ENCODE peak calls at places on chromosomes 16 and 17, in four cellular contexts. Y, V, N and J are unnamed samples.

GRCh38 chr16:78563905-78564304 is 464.5 kb downstream of the WWOX start:
- DNase-seq in V (no peak), Y (no peak), N (no peak), J (no peak)

GRCh38 chr17:80961516-80961915 is 30.1 kb upstream of the CHMP6 start:
- DNase-seq in N (no peak), V (no peak), Y (no peak), J (no peak)

GRCh38 chr17:46978489-46979022 is 497 bp downstream of the RPRML start:
- DNase-seq in N (no peak), V (no peak), Y (no peak), J (peak)

GRCh38 chr17:75774471-75774987 is 9.5 kb upstream of the GALK1 start:
- DNase-seq in V (no peak), Y (no peak), N (no peak), J (no peak)

GRCh38 chr17:19905514-19905913 is 37.8 kb upstream of the ULK2 start:
- DNase-seq in V (no peak), N (no peak), Y (no peak), J (no peak)

GRCh38 chr17:9880582-9880999 is 24.5 kb downstream of the RCVRN start:
- DNase-seq in N (no peak), V (no peak), Y (peak), J (no peak)

GRCh38 chr16:85891033-85891775 is 7.8 kb upstream of the IRF8 start:
- DNase-seq in Y (no peak), N (peak), V (no peak), J (no peak)

GRCh38 chr16:15572329-15573001 is 70.5 kb downstream of the MARF1 start:
- DNase-seq in V (no peak), Y (no peak), N (peak), J (no peak)

GRCh38 chr16:46886764-46887523 is 2.8 kb downstream of the GPT2 start:
- DNase-seq in Y (no peak), V (no peak), N (no peak), J (no peak)

GRCh38 chr17:6701719-6702118 is 11.4 kb downstream of the SLC13A5 start:
- DNase-seq in Y (no peak), N (peak), V (peak), J (peak)

GRCh38 chr17:48240562-48241130 is 133.1 kb downstream of the SNX11 start:
- DNase-seq in Y (no peak), V (peak), N (no peak), J (no peak)

GRCh38 chr16:52573365-52574104 is 26.6 kb upstream of the TOX3 start:
- DNase-seq in N (peak), Y (no peak), V (no peak), J (no peak)

GRCh38 chr17:28227278-28228108 is 91.5 kb upstream of the TMEM97 start:
- DNase-seq in Y (no peak), V (no peak), N (no peak), J (peak)

GRCh38 chr17:66720027-66720426 is 114.9 kb upstream of the CACNG5 start:
- DNase-seq in N (no peak), Y (no peak), V (no peak), J (no peak)

GRCh38 chr17:7218166-7218565 is 1.5 kb downstream of the DLG4 start:
- DNase-seq in V (no peak), Y (no peak), N (no peak), J (no peak)

GRCh38 chr17:78143214-78144145 is 2.7 kb upstream of the C17orf99 start:
- DNase-seq in N (no peak), V (no peak), Y (no peak), J (no peak)

GRCh38 chr16:75130150-75130771 is 13.7 kb upstream of the LDHD start:
- DNase-seq in Y (no peak), N (peak), V (peak), J (no peak)

GRCh38 chr16:81623365-81624102 is 155.6 kb upstream of the PLCG2 start:
- DNase-seq in Y (peak), V (peak), N (peak), J (peak)

GRCh38 chr17:80859004-80859941 is 132.4 kb upstream of the CHMP6 start:
- DNase-seq in Y (no peak), V (no peak), N (no peak), J (no peak)

GRCh38 chr17:31512104-31512740 is 120.7 kb downstream of the RAB11FIP4 start:
- DNase-seq in Y (no peak), N (no peak), V (no peak), J (no peak)

GRCh38 chr17:62064791-62065563 is at the start of gene MED13:
- DNase-seq in N (peak), Y (no peak), V (peak), J (peak)

GRCh38 chr16:22075043-22075757 is 17.1 kb upstream of the VWA3A start:
- DNase-seq in N (no peak), V (no peak), Y (no peak), J (no peak)

GRCh38 chr17:61799812-61800484 is 63.4 kb downstream of the BRIP1 start:
- DNase-seq in V (no peak), Y (no peak), N (no peak), J (no peak)

GRCh38 chr17:42287305-42288077 is 807 bp upstream of the STAT5A start:
- DNase-seq in Y (peak), N (no peak), V (peak), J (no peak)

GRCh38 chr17:16349461-16349860 is 3.8 kb downstream of the CENPV start:
- DNase-seq in Y (no peak), N (no peak), V (no peak), J (no peak)

GRCh38 chr17:16352303-16352837 is 899 bp downstream of the CENPV start:
- DNase-seq in N (peak), Y (no peak), V (peak), J (peak)

GRCh38 chr17:16352838-16353701 is at the start of gene CENPV:
- DNase-seq in V (peak), N (peak), Y (no peak), J (peak)

GRCh38 chr17:16353702-16354174 is 469 bp upstream of the CENPV start:
- DNase-seq in N (no peak), Y (no peak), V (no peak), J (no peak)

GRCh38 chr17:16351831-16352230 is 1.4 kb downstream of the CENPV start:
- DNase-seq in N (no peak), Y (no peak), V (no peak), J (no peak)
- TF ChIP-seq NR2C2 in N (no peak), Y (no peak), V (no peak), J (no peak)

GRCh38 chr16:17228048-17228707 is 242.6 kb downstream of the XYLT1 start:
- DNase-seq in Y (no peak), N (no peak), V (peak), J (no peak)
- TF ChIP-seq CREM in Y (no peak), N (no peak), V (no peak), J (no peak)

GRCh38 chr17:76820523-76820922 is 47.7 kb upstream of the MGAT5B start:
- DNase-seq in Y (no peak), N (no peak), V (no peak), J (no peak)

GRCh38 chr17:76826290-76827138 is 41.7 kb upstream of the MGAT5B start:
- DNase-seq in N (no peak), Y (no peak), V (no peak), J (no peak)

GRCh38 chr17:76824103-76824502 is 44.1 kb upstream of the MGAT5B start:
- DNase-seq in Y (no peak), V (no peak), N (no peak), J (no peak)

GRCh38 chr17:76820039-76820438 is 48.2 kb upstream of the MGAT5B start:
- DNase-seq in V (no peak), Y (peak), N (no peak), J (no peak)

GRCh38 chr17:76822184-76822778 is 45.9 kb upstream of the MGAT5B start:
- DNase-seq in Y (no peak), V (no peak), N (no peak), J (no peak)
- TF ChIP-seq NR2C2 in Y (no peak), V (no peak), N (no peak), J (no peak)

GRCh38 chr17:58301504-58302150 is 20.9 kb upstream of the MPO start:
- DNase-seq in Y (no peak), N (no peak), V (no peak), J (no peak)

GRCh38 chr17:58302919-58303551 is 22.3 kb upstream of the MPO start:
- DNase-seq in Y (no peak), N (no peak), V (no peak), J (no peak)

GRCh38 chr17:58303981-58304734 is 23.4 kb upstream of the MPO start:
- DNase-seq in N (peak), V (peak), Y (no peak), J (peak)

GRCh38 chr17:58300336-58300735 is 19.6 kb upstream of the MPO start:
- DNase-seq in V (no peak), N (no peak), Y (no peak), J (no peak)

GRCh38 chr17:58302171-58302918 is 21.6 kb upstream of the MPO start:
- DNase-seq in Y (no peak), V (no peak), N (no peak), J (no peak)
- TF ChIP-seq CREM in Y (no peak), V (no peak), N (no peak), J (no peak)

DNA sequence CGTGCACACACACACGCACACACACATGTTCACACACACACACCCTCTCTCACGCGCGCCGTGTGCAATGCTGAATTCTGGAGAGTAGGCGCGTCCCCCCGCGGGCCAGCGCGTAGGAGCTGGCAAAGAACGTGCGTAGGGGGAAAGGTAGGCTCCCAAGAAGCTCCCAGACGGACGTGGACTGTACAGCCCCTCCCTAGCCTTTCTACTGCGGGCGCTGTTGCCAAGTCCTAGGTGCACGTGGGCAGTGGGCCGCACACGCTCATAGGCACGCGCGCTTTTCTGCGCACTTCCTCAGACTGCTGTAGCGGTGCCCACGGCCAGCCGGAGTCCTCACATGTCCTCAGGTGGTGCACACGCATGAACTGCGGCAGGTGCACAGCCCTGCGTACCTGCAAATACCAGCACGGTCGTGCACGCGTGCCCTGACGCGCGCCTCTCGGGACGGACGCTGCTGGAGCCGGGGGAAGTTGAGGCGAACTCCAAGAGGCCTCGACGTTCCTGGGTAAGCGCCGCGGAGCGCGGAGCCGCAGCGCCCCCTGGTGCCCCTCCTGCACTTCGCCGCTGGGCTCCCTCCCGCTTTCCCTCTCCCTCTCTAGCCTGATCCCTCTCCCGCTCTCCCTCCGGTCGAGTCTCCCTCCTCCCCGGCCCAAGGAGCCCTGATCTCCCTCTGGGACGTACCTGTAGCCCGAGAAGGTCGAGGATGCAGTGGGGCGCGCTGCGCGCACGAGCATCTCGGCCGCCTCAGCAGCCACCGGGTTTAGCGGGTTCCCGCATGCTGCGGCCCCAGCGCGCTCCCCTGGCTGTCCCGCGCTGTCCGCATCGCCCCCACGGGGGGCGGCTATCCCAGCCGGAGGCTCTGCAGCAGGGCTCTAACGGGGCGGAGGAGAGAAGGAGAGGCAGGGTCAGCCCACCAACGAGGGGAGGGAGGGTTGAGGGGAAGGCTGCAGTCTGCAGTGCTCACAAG is 749 bp downstream of the GRIN2A start:
- DNase-seq in N (peak), V (peak), Y (no peak), J (peak)
- TF ChIP-seq NR2C2 in N (no peak), V (no peak), Y (no peak), J (peak)

GRCh38 chr16:49526966-49527365 is 153.4 kb downstream of the C16orf78 start:
- DNase-seq in Y (no peak), N (no peak), V (no peak), J (no peak)

GRCh38 chr16:49528564-49529150 is 155.1 kb downstream of the C16orf78 start:
- DNase-seq in N (no peak), Y (no peak), V (no peak), J (no peak)

GRCh38 chr16:49529646-49530045 is 156.0 kb downstream of the C16orf78 start:
- DNase-seq in N (no peak), Y (peak), V (no peak), J (no peak)

GRCh38 chr16:49527621-49528020 is 154.0 kb downstream of the C16orf78 start:
- DNase-seq in V (peak), Y (no peak), N (no peak), J (no peak)

GRCh38 chr16:49528035-49528434 is 154.4 kb downstream of the C16orf78 start:
- DNase-seq in V (peak), N (no peak), Y (no peak), J (no peak)
- TF ChIP-seq CREM in V (no peak), N (no peak), Y (no peak), J (no peak)

GRCh38 chr16:24609417-24609739 is 70.0 kb downstream of the RBBP6 start:
- DNase-seq in Y (no peak), V (no peak), N (no peak), J (no peak)

GRCh38 chr16:24611310-24611709 is 71.9 kb downstream of the RBBP6 start:
- DNase-seq in Y (no peak), N (no peak), V (no peak), J (no peak)

GRCh38 chr16:24612656-24613055 is 73.3 kb downstream of the RBBP6 start:
- DNase-seq in Y (no peak), V (no peak), N (no peak), J (no peak)

GRCh38 chr16:24609740-24610420 is 70.5 kb downstream of the RBBP6 start:
- DNase-seq in N (peak), Y (no peak), V (peak), J (peak)

GRCh38 chr16:24610421-24610765 is 71.0 kb downstream of the RBBP6 start:
- DNase-seq in N (no peak), Y (no peak), V (no peak), J (peak)
- TF ChIP-seq NR2C2 in N (no peak), Y (no peak), V (no peak), J (no peak)

DNA sequence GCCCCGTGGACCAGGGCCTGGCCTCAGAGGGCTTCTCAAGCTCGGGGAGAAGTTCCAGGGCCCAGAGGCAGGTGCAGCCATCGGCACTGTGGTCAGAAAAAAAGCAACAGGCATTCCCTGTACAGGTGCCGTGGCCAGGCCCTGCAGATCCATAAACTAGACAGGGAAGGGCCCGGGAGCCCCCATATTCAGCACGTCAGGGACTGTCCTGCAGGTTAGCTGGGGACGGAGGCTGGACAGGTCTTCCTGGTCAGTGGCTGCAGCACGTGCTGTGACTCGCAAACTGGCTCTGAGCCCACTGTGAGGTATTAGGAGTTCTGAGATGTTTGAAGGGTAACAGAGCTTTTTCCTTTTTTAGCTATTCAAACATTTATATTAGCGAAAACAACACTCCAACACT is 15.0 kb upstream of the C16orf95 start:
- DNase-seq in Y (no peak), V (no peak), N (no peak), J (no peak)
- TF ChIP-seq CREM in Y (no peak), V (no peak), N (no peak), J (no peak)

DNA sequence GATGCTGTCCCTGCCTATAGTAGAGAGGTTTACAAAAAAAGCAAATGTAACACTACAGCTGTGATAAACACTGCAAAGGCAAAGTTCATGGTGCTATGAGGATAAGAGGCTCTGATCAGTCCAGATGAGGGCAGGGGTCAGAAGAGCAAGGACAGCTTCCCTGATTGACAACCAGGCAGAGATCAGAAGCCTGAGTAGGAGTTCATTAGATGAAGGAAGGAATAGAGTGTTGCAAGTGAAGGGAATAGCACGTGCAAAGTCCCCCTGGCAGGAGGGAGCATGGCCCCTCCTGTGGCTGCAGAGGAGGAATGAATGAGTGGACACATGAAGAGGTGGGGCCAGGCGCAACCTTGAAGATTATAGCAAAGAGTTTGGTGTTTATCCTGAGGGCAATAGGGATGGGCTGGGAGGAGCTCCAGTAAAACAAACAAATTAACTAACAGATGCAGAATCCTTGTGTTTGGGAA is 208.4 kb upstream of the IRX5 start:
- DNase-seq in N (peak), Y (no peak), V (no peak), J (no peak)
- TF ChIP-seq NR2C2 in N (peak), Y (no peak), V (no peak), J (no peak)